ENCODE peak calls at places on chromosomes 1 and 21, in ten cellular contexts. F, H, J, C, Q, D, R, Y, P and X are unnamed samples.
A peak's percentile ranks its signal among the peaks of the same experiment; 100 is the strongest.

GRCh38 chr1:183243190-183244065 is 57.4 kb downstream of the LAMC2 start:
- DNase-seq in F (no peak), H (no peak), J (peak; percentile 74), C (no peak), Q (no peak), D (no peak), R (no peak), Y (no peak), P (no peak), X (no peak)

GRCh38 chr1:10980841-10981727 is 31.4 kb upstream of the TARDBP start:
- DNase-seq in F (no peak), H (no peak), J (peak; percentile 40), C (no peak), Q (no peak), D (no peak), R (no peak), Y (no peak), P (no peak), X (no peak)

GRCh38 chr1:111199881-111200801 is at the start of gene DENND2D:
- DNase-seq in F (peak; percentile 68), H (no peak), J (peak; percentile 32), C (no peak), Q (no peak), D (no peak), R (no peak), Y (peak; percentile 33), P (no peak), X (no peak)

GRCh38 chr1:244826712-244827111 is 8.7 kb upstream of the COX20 start:
- DNase-seq in F (no peak), H (no peak), J (no peak), C (no peak), Q (no peak), D (no peak), R (no peak), Y (no peak), P (no peak), X (no peak)

GRCh38 chr1:225847610-225848009 is 34.6 kb downstream of the TMEM63A start:
- DNase-seq in F (no peak), H (no peak), J (no peak), C (no peak), Q (no peak), D (no peak), R (no peak), Y (no peak), P (no peak), X (no peak)

GRCh38 chr1:191888996-191889622 is 269.2 kb upstream of the RGS18 start:
- DNase-seq in F (no peak), H (no peak), J (no peak), C (no peak), Q (no peak), D (no peak), R (no peak), Y (no peak), P (no peak), X (no peak)

GRCh38 chr1:209743145-209743482 is 12.7 kb upstream of the TRAF3IP3 start:
- DNase-seq in F (no peak), H (no peak), J (peak; percentile 42), C (peak; percentile 78), Q (peak; percentile 96), D (no peak), R (no peak), Y (no peak), P (peak; percentile 43), X (no peak)

GRCh38 chr1:205648212-205648910 is 16.6 kb upstream of the ELK4 start:
- DNase-seq in F (no peak), H (no peak), J (no peak), C (peak; percentile 28), Q (no peak), D (no peak), R (peak; percentile 44), Y (no peak), P (peak; percentile 93), X (peak; percentile 79)

GRCh38 chr21:33402011-33402979 is 918 bp upstream of the IFNGR2 start:
- DNase-seq in F (peak; percentile 47), H (no peak), J (peak; percentile 65), C (peak; percentile 84), Q (peak; percentile 59), D (no peak), R (peak; percentile 38), Y (no peak), P (no peak), X (peak; percentile 38)

GRCh38 chr1:170041423-170042207 is 32.9 kb downstream of the KIFAP3 start:
- DNase-seq in F (no peak), H (no peak), J (no peak), C (no peak), Q (no peak), D (no peak), R (no peak), Y (no peak), P (no peak), X (no peak)

GRCh38 chr1:6415979-6416656 is 3.6 kb downstream of the HES2 start:
- DNase-seq in F (no peak), H (no peak), J (no peak), C (no peak), Q (no peak), D (no peak), R (no peak), Y (no peak), P (no peak), X (no peak)

GRCh38 chr21:26632691-26633090 is 59.6 kb upstream of the CYYR1 start:
- DNase-seq in F (no peak), H (no peak), J (no peak), C (no peak), Q (no peak), D (no peak), R (no peak), Y (no peak), P (no peak), X (no peak)